ENCODE peak calls at places on chromosomes 11 and 22, in seven cellular contexts. Z, J, R, T, U, X and M are unnamed samples.

GRCh38 chr11:64750361-64751054 is 6.6 kb upstream of the RASGRP2 start:
- DNase-seq in X (no peak), Z (no peak), T (no peak), J (no peak), U (no peak), R (no peak), M (no peak)

GRCh38 chr11:94132152-94132558 is 3.5 kb downstream of the PANX1 start:
- DNase-seq in J (no peak), Z (no peak), T (no peak), U (no peak), X (no peak), R (no peak), M (no peak)

GRCh38 chr11:111793863-111794262 is 27.7 kb upstream of the PPP2R1B start:
- DNase-seq in J (no peak), U (no peak), X (peak; percentile 75), Z (no peak), T (no peak), R (no peak), M (no peak)

GRCh38 chr11:7546324-7546791 is 32.6 kb downstream of the PPFIBP2 start:
- DNase-seq in T (no peak), R (no peak), U (no peak), J (no peak), X (no peak), Z (no peak), M (no peak)

GRCh38 chr11:12577746-12578644 is 96.2 kb upstream of the TEAD1 start:
- DNase-seq in X (no peak), R (no peak), T (peak; percentile 51), U (no peak), J (no peak), Z (peak; percentile 10), M (peak; percentile 60)

GRCh38 chr11:118046051-118046963 is 30.6 kb upstream of the TMPRSS4 start:
- DNase-seq in X (no peak), R (peak; percentile 44), Z (no peak), J (no peak), U (no peak), T (no peak), M (no peak)

GRCh38 chr11:120306519-120307242 is 18.4 kb upstream of the TLCD5 start:
- DNase-seq in U (no peak), T (peak; percentile 76), J (peak; percentile 70), Z (peak; percentile 31), R (no peak), X (no peak), M (peak; percentile 80)

GRCh38 chr11:82718307-82718706 is 15.4 kb downstream of the FAM181B start:
- DNase-seq in X (peak; percentile 54), U (peak; percentile 7), R (no peak), Z (peak; percentile 61), J (peak; percentile 19), T (peak; percentile 41), M (peak; percentile 85)

GRCh38 chr11:70410276-70410675 is 11.9 kb downstream of the CTTN start:
- DNase-seq in Z (no peak), T (no peak), R (no peak), X (no peak), J (no peak), U (no peak), M (no peak)

GRCh38 chr11:47946682-47947575 is 33.4 kb upstream of the PTPRJ start:
- DNase-seq in J (peak; percentile 84), Z (peak; percentile 98), T (peak; percentile 85), X (no peak), U (no peak), R (no peak), M (peak; percentile 40)

GRCh38 chr11:43358670-43359431 is at the start of gene TTC17:
- DNase-seq in R (peak; percentile 67), U (peak; percentile 87), Z (peak; percentile 84), X (peak; percentile 96), J (peak; percentile 77), T (peak; percentile 91), M (peak; percentile 98)

GRCh38 chr11:106765849-106766248 is 252.4 kb downstream of the GUCY1A2 start:
- DNase-seq in R (no peak), J (no peak), Z (no peak), T (no peak), X (no peak), U (no peak), M (peak; percentile 10)

GRCh38 chr11:121578216-121579063 is 125.7 kb upstream of the SORL1-AS1 start:
- DNase-seq in T (no peak), R (no peak), Z (no peak), X (no peak), U (no peak), J (no peak), M (no peak)

GRCh38 chr11:62398011-62398994 is 20.5 kb upstream of the SCGB1A1 start:
- DNase-seq in T (peak; percentile 81), Z (peak; percentile 53), R (no peak), J (no peak), U (peak; percentile 54), X (peak; percentile 69), M (no peak)

GRCh38 chr22:24156146-24156914 is 25.0 kb upstream of the SUSD2 start:
- DNase-seq in X (peak; percentile 82), Z (no peak), U (no peak), T (no peak), J (no peak), R (no peak), M (peak; percentile 59)

GRCh38 chr11:3686751-3687150 is 15.6 kb upstream of the CHRNA10 start:
- DNase-seq in X (no peak), Z (no peak), U (no peak), T (no peak), R (no peak), J (no peak), M (no peak)

GRCh38 chr11:29657709-29658108 is 359.1 kb downstream of the KCNA4 start:
- DNase-seq in U (no peak), J (no peak), T (no peak), Z (no peak), R (no peak), X (no peak), M (no peak)

DNA sequence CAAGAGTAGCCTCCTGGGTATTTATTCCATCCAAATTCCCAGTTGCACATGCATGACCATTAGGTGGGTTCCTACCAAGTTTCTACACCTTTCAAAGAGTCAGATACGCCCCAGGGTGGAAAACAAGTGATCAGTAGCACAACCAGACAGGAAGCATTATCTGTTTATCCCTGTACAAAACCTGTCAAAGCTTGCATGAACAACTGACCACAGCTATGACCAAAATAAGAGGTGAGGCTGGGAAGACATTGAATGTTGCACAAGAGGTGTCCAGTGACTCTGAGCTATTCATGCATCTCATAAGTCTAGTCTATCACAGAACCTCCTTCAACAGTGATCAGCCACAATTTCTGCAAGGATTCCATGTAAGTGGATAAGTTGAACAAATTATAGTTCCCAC is 28.1 kb upstream of the TMEM45B start:
- DNase-seq in J (no peak), T (no peak), R (no peak), X (no peak), U (no peak), Z (no peak), M (no peak)
- TF ChIP-seq REST in J (no peak), T (no peak), R (no peak), X (no peak), U (no peak), Z (no peak), M (no peak)

GRCh38 chr11:72775288-72776110 is 18.3 kb downstream of the STARD10 start:
- DNase-seq in T (no peak), U (no peak), Z (no peak), R (no peak), X (no peak), J (no peak), M (no peak)
- H3K27ac ChIP-seq in T (peak overlapping the region; percentile 94), U (no peak overlapping the region), Z (no peak overlapping the region), R (no peak overlapping the region), X (peak overlapping the region; percentile 90), J (no peak overlapping the region), M (no peak overlapping the region)

GRCh38 chr11:36792870-36793541 is 195.0 kb upstream of the RAG2 start:
- DNase-seq in U (no peak), T (no peak), X (no peak), J (no peak), R (no peak), Z (no peak), M (peak; percentile 1)

GRCh38 chr11:36790450-36790849 is 192.4 kb upstream of the RAG2 start:
- DNase-seq in U (no peak), X (no peak), R (no peak), Z (no peak), T (no peak), J (no peak), M (no peak)

GRCh38 chr11:36791957-36792356 is 193.9 kb upstream of the RAG2 start:
- DNase-seq in Z (no peak), X (no peak), R (no peak), U (no peak), T (no peak), J (no peak), M (no peak)

GRCh38 chr11:36793542-36793926 is 195.5 kb upstream of the RAG2 start:
- DNase-seq in X (peak; percentile 27), R (no peak), T (no peak), J (no peak), U (no peak), Z (no peak), M (peak; percentile 45)
- H3K4me2 ChIP-seq in X (no peak overlapping the region), R (no peak overlapping the region), T (no peak overlapping the region), J (no peak overlapping the region), U (no peak overlapping the region), Z (no peak overlapping the region), M (peak overlapping the region; percentile 15)

GRCh38 chr22:33756508-33756949 is 163.7 kb downstream of the LARGE1 start:
- DNase-seq in Z (no peak), X (peak; percentile 14), J (no peak), T (no peak), R (no peak), U (no peak), M (peak; percentile 79)
- TF ChIP-seq REST in Z (no peak), X (no peak), J (no peak), T (no peak), R (no peak), U (no peak), M (no peak)